ENCODE peak calls at places on chromosomes 1 and 21, in five cellular contexts. B is ovary; X is lower lobe of right lung; H is HAP-1; E is activated CD8-positive, alpha-beta T cell treated with anti-CD3 and anti-CD28 coated beads for 36 hours. W is an unnamed sample.

GRCh38 chr1:231885209-231885854 is 258.7 kb downstream of the DISC1 start:
- DNase-seq in H (no peak), B (no peak), E (no peak), X (no peak), W (no peak)

GRCh38 chr1:18632218-18632588 is 1.6 kb downstream of the PAX7 start:
- DNase-seq in E (no peak), H (no peak), X (no peak), B (no peak), W (no peak)

GRCh38 chr1:61636392-61636791 is 88.5 kb downstream of the TM2D1 start:
- DNase-seq in H (no peak), X (no peak), B (no peak), E (no peak), W (no peak)

GRCh38 chr1:83909687-83910086 is 89.2 kb downstream of the TTLL7 start:
- DNase-seq in E (no peak), H (no peak), B (no peak), X (no peak), W (no peak)

GRCh38 chr1:32361674-32362473 is 411 bp downstream of the FAM229A start:
- DNase-seq in H (no peak), B (peak), X (peak), E (peak), W (no peak)

GRCh38 chr1:36622741-36623648 is 140.3 kb upstream of the CSF3R start:
- DNase-seq in H (no peak), B (no peak), E (no peak), X (no peak), W (no peak)

GRCh38 chr1:168636642-168637111 is 60.3 kb downstream of the XCL1 start:
- DNase-seq in H (no peak), X (no peak), B (no peak), E (no peak), W (no peak)

GRCh38 chr1:221458430-221459156 is 283.3 kb downstream of the DUSP10 start:
- DNase-seq in H (no peak), E (no peak), B (no peak), X (no peak), W (no peak)

GRCh38 chr1:9861371-9861770 is 37.6 kb upstream of the CLSTN1 start:
- DNase-seq in B (no peak), H (peak), E (no peak), X (no peak), W (peak)

GRCh38 chr1:43439781-43440180 is 13.9 kb downstream of the HYI start:
- DNase-seq in B (no peak), X (no peak), E (no peak), H (no peak), W (no peak)

GRCh38 chr21:45599146-45599581 is 44.4 kb upstream of the PCBP3 start:
- DNase-seq in B (peak), H (no peak), E (no peak), X (no peak), W (no peak)

GRCh38 chr21:37001446-37001845 is 5.1 kb upstream of the RIPPLY3 start:
- DNase-seq in E (no peak), H (no peak), B (no peak), X (no peak), W (no peak)

GRCh38 chr1:197081117-197081753 is 14.2 kb upstream of the F13B start:
- DNase-seq in B (no peak), X (no peak), H (no peak), E (no peak), W (peak)

GRCh38 chr21:41475714-41476405 is 32.1 kb downstream of the TMPRSS2 start:
- DNase-seq in E (no peak), X (no peak), H (no peak), B (no peak), W (no peak)

GRCh38 chr1:184755226-184756065 is 788 bp upstream of the EDEM3 start:
- DNase-seq in H (peak), B (no peak), X (no peak), E (peak), W (peak)

GRCh38 chr1:25644962-25645361 is 28.4 kb downstream of the MAN1C1 start:
- DNase-seq in H (no peak), E (no peak), X (no peak), B (no peak), W (no peak)

GRCh38 chr21:14737922-14738321 is 191.8 kb upstream of the SAMSN1 start:
- DNase-seq in X (no peak), E (peak), B (no peak), H (peak), W (peak)

GRCh38 chr1:116759636-116760035 is 5.4 kb downstream of the CD2 start:
- DNase-seq in E (no peak), X (no peak), B (no peak), H (no peak), W (no peak)

GRCh38 chr1:51899022-51899421 is 20.5 kb upstream of the NRDC start:
- DNase-seq in X (no peak), H (no peak), E (no peak), B (no peak), W (no peak)

GRCh38 chr1:229112832-229113548 is 157.9 kb upstream of the RAB4A start:
- DNase-seq in H (no peak), E (no peak), B (no peak), X (no peak), W (no peak)

GRCh38 chr1:159851386-159851785 is 11.1 kb downstream of the VSIG8 start:
- DNase-seq in X (no peak), B (no peak), H (no peak), E (no peak), W (peak)

GRCh38 chr1:43241352-43241953 is 28.3 kb upstream of the TMEM125 start:
- DNase-seq in B (peak), H (no peak), X (no peak), E (no peak), W (no peak)

GRCh38 chr1:207565546-207566468 is 69.8 kb downstream of the CR1 start:
- DNase-seq in H (peak), B (no peak), E (peak), X (no peak), W (peak)

W was measured in NB4.